ENCODE peak calls at places on chromosome 2, in five cellular contexts. H is H1, J is HCT116, N is HepG2, L is K562. Y is an unnamed sample.

GRCh38 chr2:241953324-241953851 is 83.9 kb downstream of the RTP5 start:
- DNase-seq in H (no peak), J (no peak), N (no peak), L (no peak), Y (no peak)

GRCh38 chr2:64035067-64035942 is 16.1 kb upstream of the VPS54 start:
- DNase-seq in H (no peak), J (no peak), N (no peak), L (no peak), Y (no peak)

GRCh38 chr2:219434718-219435525 is at the start of gene SPEG:
- DNase-seq in H (no peak), J (no peak), N (no peak), L (no peak), Y (no peak)

GRCh38 chr2:217951521-217952247 is 51.1 kb downstream of the TNS1 start:
- DNase-seq in H (no peak), J (no peak), N (no peak), L (no peak), Y (no peak)

GRCh38 chr2:36889782-36890181 is 76.6 kb downstream of the STRN start:
- DNase-seq in H (no peak), J (peak), N (peak), L (no peak), Y (no peak)

GRCh38 chr2:200962821-200963128 is 685 bp downstream of the ORC2 start:
- DNase-seq in H (no peak), J (no peak), N (no peak), L (no peak), Y (no peak)

GRCh38 chr2:39642054-39642742 is 23.5 kb upstream of the TMEM178A start:
- DNase-seq in H (no peak), J (peak), N (peak), L (no peak), Y (no peak)

GRCh38 chr2:40488101-40488598 is 36.3 kb upstream of the SLC8A1 start:
- DNase-seq in H (no peak), J (peak), N (peak), L (no peak), Y (peak)

GRCh38 chr2:19748073-19748375 is 153.8 kb downstream of the TTC32 start:
- DNase-seq in H (no peak), J (no peak), N (no peak), L (peak), Y (no peak)

DNA sequence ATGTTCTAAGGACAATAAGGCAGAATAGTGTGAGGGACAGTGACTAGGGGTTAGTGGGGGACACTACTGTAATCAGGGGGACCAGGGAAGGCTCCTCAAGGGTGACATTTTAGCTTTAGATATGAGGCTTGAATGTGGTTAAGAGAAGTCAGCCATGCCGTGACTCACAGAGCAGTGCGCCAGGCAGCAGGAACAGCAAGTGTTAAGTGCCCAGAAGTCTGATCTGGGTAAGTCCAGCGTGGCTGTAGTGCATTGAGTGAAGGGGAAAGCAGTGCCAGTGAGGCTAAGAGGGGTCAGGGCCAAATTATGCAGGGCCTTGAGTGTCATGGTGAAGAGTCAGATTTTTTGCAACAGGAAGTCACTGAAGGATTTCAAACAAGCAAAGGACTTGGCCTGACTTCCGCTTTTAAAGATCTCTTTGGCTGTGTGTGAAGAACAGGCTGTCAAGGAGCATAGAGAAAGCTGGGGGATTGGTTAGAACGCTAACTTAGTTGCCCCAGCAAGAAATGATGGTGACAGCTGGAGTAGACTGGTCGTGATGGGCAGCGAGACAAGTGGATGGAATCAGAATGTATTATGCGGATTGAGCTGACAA is 151.5 kb downstream of the MSH2 start:
- DNase-seq in H (no peak), J (no peak), N (no peak), L (no peak), Y (no peak)
- TF ChIP-seq JUND in H (no peak), J (no peak), N (no peak), L (no peak), Y (no peak)

GRCh38 chr2:96161785-96162367 is 16.6 kb upstream of the DUSP2 start:
- DNase-seq in H (no peak), J (no peak), N (no peak), L (no peak), Y (no peak)
- TF ChIP-seq JUND in H (no peak), J (no peak), N (no peak), L (no peak), Y (no peak)

GRCh38 chr2:234258562-234259141 is 208.2 kb downstream of the SPP2 start:
- DNase-seq in H (no peak), J (no peak), N (no peak), L (no peak), Y (no peak)
- TF ChIP-seq JUND in H (no peak), J (no peak), N (no peak), L (no peak), Y (no peak)

GRCh38 chr2:144645055-144645778 is 125.3 kb upstream of the ZEB2 start:
- DNase-seq in H (no peak), J (no peak), N (no peak), L (no peak), Y (no peak)
- TF ChIP-seq JUND in H (no peak), J (no peak), N (no peak), L (no peak), Y (no peak)

DNA sequence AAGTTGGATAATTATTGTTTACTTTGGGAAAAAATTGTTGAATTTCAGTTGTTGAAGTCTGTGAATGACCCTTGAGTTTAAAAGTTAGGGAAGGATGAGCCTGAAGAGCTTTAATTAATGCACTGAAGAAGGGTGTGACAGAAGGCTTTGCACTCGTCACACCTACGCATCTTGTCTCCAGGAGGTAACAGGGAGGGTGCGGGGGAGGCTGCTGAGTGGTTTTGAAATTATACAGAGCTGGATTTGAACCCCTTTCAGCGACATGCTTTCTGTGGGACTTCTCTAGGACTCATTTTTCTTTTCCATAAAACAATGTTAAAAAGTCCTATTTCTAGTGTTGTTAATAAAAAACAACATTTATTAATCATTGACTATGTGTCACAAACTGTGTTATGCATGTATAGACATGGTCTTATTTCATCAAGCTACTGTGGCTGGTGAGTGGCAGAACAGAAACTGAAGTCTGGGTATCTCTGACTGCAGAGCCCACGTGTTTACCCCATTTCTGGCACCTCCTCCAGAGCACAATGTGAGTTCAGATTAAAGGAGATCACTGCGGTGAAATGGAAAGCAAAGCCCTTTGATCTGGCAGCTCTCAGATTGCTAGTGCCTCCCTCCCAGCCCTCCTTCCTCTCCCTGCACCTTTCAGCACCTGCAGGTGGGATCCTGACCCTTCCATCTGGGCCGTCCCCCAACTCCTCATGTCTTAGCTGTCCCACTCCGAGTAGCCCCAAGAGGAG is 315.4 kb upstream of the MYT1L start:
- DNase-seq in H (no peak), J (no peak), N (no peak), L (no peak), Y (no peak)
- TF ChIP-seq JUND in H (no peak), J (no peak), N (no peak), L (no peak), Y (no peak)

GRCh38 chr2:68936462-68936861 is 16.2 kb downstream of the GKN2 start:
- DNase-seq in H (no peak), J (no peak), N (no peak), L (no peak), Y (no peak)
- TF ChIP-seq JUND in H (no peak), J (no peak), N (no peak), L (no peak), Y (no peak)

DNA sequence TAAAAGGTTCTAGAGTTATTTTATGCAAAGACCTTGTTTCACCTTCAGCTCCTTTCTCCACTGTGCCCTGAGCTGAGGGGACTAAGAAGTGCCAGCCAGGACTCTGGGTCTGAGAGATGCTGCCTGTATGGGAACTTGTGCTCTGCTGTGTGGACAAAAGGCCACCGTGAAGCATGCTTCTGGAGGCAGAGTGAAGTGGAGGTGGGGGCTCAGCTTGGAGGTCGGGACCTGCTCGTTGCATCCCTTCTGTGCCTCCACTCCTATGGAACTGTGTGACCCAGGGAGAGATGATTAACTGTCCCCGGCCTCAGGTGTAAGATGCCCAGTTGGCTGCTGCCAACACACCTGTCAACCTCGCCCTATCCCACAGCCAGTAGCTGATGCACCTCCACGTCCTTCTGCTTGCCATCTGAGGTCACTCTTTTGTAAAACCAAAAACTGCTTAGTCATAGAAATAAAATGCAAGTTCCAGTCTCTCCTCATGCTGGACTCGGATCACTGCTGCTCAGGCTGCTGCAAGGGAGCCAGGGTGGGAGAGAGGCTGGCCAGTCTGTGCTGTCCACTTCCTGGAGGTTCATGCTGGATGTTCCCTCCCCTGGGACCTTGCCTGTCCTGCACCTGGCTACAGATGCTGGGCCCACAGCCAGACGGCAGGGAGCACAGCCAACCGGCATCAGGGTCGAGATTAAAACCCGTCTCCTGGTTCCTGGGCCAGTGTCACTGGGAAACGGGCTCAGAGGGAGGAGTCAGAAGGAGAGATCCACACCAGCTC is 113.2 kb downstream of the ACKR3 start:
- DNase-seq in H (no peak), J (no peak), N (no peak), L (no peak), Y (no peak)
- TF ChIP-seq JUND in H (no peak), J (no peak), N (no peak), L (no peak), Y (no peak)

GRCh38 chr2:26619096-26619495 is 22.1 kb downstream of the CIB4 start:
- DNase-seq in H (no peak), J (no peak), N (no peak), L (no peak), Y (no peak)
- TF ChIP-seq JUND in H (no peak), J (no peak), N (no peak), L (no peak), Y (no peak)

Y was measured in T47D.